ENCODE peak calls at places on chromosomes 1 and 21, in six cellular contexts. S is kidney, B is K562, Z is testis, V is colonic mucosa, C is pancreas. U is an unnamed sample. For H3K4me1, the result is how much of the 10 kb centered on the place peaks cover.

GRCh38 chr1:31183927-31184554 is 55.6 kb downstream of the NKAIN1 start:
- DNase-seq in S (no peak), B (peak), Z (peak), V (peak), C (no peak), U (no peak)

GRCh38 chr21:37496972-37497371 is 130.4 kb downstream of the DYRK1A start:
- DNase-seq in S (no peak), B (no peak), Z (no peak), V (no peak), C (no peak), U (no peak)

GRCh38 chr1:185896863-185897262 is 162.7 kb downstream of the HMCN1 start:
- DNase-seq in S (no peak), B (no peak), Z (no peak), V (no peak), C (no peak), U (no peak)

GRCh38 chr1:212489284-212489859 is 56.7 kb downstream of the NENF start:
- DNase-seq in S (no peak), B (no peak), Z (no peak), V (no peak), C (no peak), U (no peak)

GRCh38 chr1:111920221-111921024 is 69.0 kb downstream of the KCND3 start:
- DNase-seq in S (no peak), B (no peak), Z (peak), V (no peak), C (no peak), U (peak)

GRCh38 chr1:245182028-245182427 is 27.2 kb downstream of the KIF26B start:
- DNase-seq in S (no peak), B (no peak), Z (no peak), V (no peak), C (no peak), U (no peak)

GRCh38 chr1:218369688-218370511 is 24.8 kb downstream of the TGFB2 start:
- DNase-seq in S (no peak), B (no peak), Z (no peak), V (no peak), C (no peak), U (no peak)

GRCh38 chr21:26469789-26470188 is 103.3 kb downstream of the CYYR1 start:
- DNase-seq in S (no peak), B (no peak), Z (peak), V (no peak), C (no peak), U (no peak)

GRCh38 chr1:220825819-220826551 is 39.3 kb downstream of the MTARC1 start:
- DNase-seq in S (no peak), B (no peak), Z (no peak), V (no peak), C (no peak), U (no peak)

GRCh38 chr21:26732442-26733221 is 112.6 kb downstream of the ADAMTS1 start:
- DNase-seq in S (no peak), B (no peak), Z (peak), V (peak), C (peak), U (peak)

GRCh38 chr1:41936107-41936506 is 17.4 kb upstream of the HIVEP3 start:
- DNase-seq in S (no peak), B (no peak), Z (no peak), V (no peak), C (no peak), U (no peak)

GRCh38 chr1:239456788-239457187 is 70.4 kb downstream of the CHRM3 start:
- DNase-seq in S (no peak), B (no peak), Z (no peak), V (no peak), C (no peak), U (no peak)

GRCh38 chr1:147626739-147627138 is 43.6 kb downstream of the ACP6 start:
- DNase-seq in S (no peak), B (no peak), Z (no peak), V (no peak), C (no peak), U (no peak)

GRCh38 chr1:232766224-232766890 is 38.9 kb upstream of the MAP10 start:
- DNase-seq in S (peak), B (no peak), Z (no peak), V (peak), C (no peak), U (no peak)

GRCh38 chr21:23853796-23854379 is 1753.4 kb downstream of the MRPL39 start:
- DNase-seq in S (no peak), B (peak), Z (peak), V (no peak), C (no peak), U (no peak)

GRCh38 chr1:111620412-111620971 is 903 bp downstream of the RAP1A start:
- DNase-seq in S (no peak), B (no peak), Z (no peak), V (peak), C (no peak), U (no peak)

GRCh38 chr21:16358021-16358420 is 628.2 kb downstream of the USP25 start:
- DNase-seq in S (no peak), B (no peak), Z (no peak), V (no peak), C (no peak), U (no peak)

GRCh38 chr21:28332796-28333195 is 659.9 kb downstream of the LTN1 start:
- DNase-seq in S (no peak), B (no peak), Z (no peak), V (no peak), C (no peak), U (no peak)

GRCh38 chr1:76793594-76793993 is 73.7 kb upstream of the ST6GALNAC5 start:
- DNase-seq in S (no peak), B (no peak), Z (no peak), V (no peak), C (no peak), U (no peak)

GRCh38 chr1:157107702-157108101 is 8.1 kb upstream of the ETV3L start:
- DNase-seq in S (no peak), B (no peak), Z (no peak), V (no peak), C (no peak), U (no peak)

GRCh38 chr1:236916131-236916800 is 88.0 kb downstream of the MT1HL1 start:
- DNase-seq in S (no peak), B (no peak), Z (no peak), V (no peak), C (no peak), U (no peak)
- H3K4me3 ChIP-seq in S (no peak), B (no peak), Z (no peak), V (no peak), C (no peak), U (no peak)

DNA sequence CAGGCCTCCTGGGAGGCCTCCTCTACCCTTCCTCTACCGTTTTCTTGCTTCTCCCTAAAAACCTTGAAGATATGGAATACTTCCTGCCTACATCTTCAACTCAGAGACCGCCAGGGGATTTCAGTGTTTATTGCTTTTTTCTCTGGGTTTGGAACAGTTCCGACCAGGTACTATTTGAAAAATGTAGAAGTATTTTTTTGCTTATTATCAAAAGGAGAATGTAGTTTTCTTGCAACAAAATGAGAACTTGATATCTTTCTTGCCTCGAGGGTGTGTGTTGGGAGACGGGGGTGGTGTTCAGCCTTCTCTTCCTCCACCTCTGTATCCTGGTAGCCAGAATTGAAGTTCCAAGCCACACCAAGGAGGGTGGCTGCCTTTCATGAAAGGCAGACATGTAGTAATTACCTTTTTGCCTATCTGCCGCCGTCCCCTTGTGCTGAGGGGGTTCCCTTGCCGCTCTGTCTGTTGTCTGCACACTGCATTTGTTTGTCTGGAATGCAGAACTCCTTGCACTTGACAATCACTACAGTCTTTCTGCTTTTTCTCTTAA is 212.1 kb downstream of the PBX1 start:
- DNase-seq in S (no peak), B (no peak), Z (no peak), V (no peak), C (no peak), U (no peak)
- H3K4me1 ChIP-seq in S (under half), B (under half), Z (under half), V (under half), C (half or more), U (half or more)

GRCh38 chr1:158836038-158836437 is 4.9 kb downstream of the MNDA start:
- DNase-seq in S (no peak), B (no peak), Z (no peak), V (no peak), C (no peak), U (no peak)

GRCh38 chr1:158830904-158831507 is at the start of gene MNDA:
- DNase-seq in S (no peak), B (no peak), Z (no peak), V (no peak), C (no peak), U (no peak)

GRCh38 chr1:158838660-158839059 is 7.5 kb downstream of the MNDA start:
- DNase-seq in S (no peak), B (no peak), Z (no peak), V (no peak), C (no peak), U (no peak)

GRCh38 chr1:158830074-158830677 is 975 bp upstream of the MNDA start:
- DNase-seq in S (no peak), B (no peak), Z (no peak), V (no peak), C (no peak), U (no peak)

DNA sequence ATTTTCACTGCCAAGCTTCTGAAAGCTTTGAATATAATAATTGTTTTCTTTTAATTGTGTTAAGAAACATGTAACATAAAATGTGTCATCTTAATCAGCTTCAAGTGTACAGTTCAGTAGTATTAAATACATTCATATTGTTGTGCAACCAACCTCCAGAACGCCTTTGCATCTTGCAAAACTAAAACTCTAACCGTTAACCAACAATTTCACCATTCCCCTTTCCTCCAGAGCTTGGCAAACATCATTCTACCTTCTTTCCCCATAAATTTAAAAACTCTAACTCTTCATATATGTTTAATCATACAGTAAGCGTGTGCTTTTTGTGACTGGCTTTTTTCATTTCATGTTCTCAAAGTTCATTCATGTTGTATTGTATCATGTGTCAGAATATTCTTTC is 2.1 kb downstream of the MNDA start:
- DNase-seq in S (no peak), B (no peak), Z (no peak), V (no peak), C (no peak), U (no peak)
- H3K4me3 ChIP-seq in S (no peak), B (no peak), Z (no peak), V (no peak), C (no peak), U (no peak)

DNA sequence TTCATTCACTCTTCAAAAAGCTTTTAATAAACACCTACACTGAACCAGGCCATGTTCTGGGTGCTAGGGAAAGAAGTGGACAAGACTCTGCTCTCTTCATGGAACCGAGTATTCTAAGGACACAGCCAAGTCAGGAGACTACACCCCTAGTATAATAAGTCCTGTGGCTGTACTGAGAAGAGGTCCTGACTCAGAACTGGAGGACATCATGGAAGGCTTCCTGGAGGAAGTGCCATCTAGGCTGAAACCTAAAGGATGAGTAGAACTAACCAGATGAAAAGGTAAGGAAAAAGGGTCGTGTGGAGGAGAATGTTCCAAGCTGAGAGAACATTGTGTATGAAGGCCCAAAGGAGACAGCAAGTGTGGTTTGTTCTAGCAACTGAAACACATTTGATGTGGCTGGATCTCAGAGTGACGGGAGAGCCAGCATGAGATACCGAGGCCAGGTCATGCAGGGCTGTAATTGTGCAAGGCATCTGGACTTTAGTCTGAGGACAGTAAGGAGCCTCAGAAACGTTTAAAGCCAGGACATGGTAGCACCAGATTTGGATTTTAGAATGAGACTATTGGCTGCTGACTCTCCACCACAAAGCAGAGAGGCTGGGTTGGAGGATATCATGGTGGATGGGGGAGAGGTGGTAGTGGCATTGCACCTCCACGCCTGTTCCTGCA is 82.5 kb downstream of the LRRN2 start:
- DNase-seq in S (no peak), B (no peak), Z (no peak), V (no peak), C (no peak), U (no peak)
- H3K4me1 ChIP-seq in S (under half), B (under half), Z (under half), V (under half), C (under half), U (under half)

DNA sequence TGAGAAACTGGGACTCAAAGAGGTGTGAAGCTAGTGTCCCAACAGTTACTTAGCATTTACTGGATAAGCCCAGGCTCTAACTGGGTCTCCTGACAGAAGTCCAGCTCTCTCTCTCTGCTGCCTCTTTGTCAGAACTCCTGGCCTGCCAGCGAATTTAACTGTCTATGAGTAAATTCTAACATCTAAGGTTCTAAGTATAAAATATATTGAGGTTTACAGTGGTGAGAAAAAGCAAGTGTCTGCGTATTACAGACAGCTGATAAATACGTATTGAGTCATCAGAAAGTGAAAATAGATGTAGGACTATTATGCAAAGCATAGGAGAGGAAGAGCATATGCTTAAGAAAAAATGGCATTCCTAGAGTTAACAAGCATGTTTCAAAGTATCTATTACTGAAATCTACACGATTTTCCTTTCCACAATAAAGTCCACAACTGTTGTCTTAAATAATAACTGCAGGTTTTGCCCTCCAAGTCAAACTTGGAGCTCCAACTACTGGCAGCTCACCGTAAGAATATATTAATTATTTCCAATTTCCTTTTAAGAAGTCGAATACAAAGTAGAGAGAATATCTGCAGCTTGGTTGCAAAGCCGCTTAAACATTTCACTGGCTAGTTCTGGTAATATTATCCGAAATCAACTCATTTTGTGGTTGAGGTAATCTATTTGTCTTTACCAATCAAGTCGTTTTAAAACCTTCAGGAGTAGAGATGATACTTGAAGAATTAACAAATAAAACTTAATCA is 1.4 kb upstream of the RGS2 start:
- DNase-seq in S (no peak), B (no peak), Z (no peak), V (no peak), C (no peak), U (no peak)
- H3K4me3 ChIP-seq in S (peak), B (no peak), Z (peak), V (no peak), C (peak), U (no peak)

DNA sequence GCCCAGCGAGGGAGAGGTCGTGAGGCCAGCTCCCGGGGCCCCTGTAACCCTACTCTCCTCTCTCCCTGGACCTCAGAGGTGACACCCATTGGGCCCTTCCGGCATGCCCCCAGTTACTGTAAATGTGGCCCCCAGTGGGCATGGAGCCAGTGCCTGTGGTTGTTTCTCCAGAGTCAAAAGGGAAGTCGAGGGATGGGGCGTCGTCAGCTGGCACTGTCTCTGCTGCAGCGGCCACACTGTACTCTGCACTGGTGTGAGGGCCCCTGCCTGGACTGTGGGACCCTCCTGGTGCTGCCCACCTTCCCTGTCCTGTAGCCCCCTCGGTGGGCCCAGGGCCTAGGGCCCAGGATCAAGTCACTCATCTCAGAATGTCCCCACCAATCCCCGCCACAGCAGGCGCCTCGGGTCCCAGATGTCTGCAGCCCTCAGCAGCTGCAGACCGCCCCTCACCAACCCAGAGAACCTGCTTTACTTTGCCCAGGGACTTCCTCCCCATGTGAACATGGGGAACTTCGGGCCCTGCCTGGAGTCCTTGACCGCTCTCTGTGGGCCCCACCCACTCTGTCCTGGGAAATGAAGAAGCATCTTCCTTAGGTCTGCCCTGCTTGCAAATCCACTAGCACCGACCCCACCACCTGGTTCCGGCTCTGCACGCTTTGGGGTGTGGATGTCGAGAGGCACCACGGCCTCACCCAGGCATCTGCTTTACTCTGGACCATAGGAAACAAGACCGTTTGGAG is 23.7 kb upstream of the TNFRSF1B start:
- DNase-seq in S (peak), B (no peak), Z (peak), V (no peak), C (no peak), U (peak)
- H3K4me1 ChIP-seq in S (under half), B (half or more), Z (under half), V (under half), C (under half), U (under half)